ENCODE peak calls at places on chromosomes 1 and 21, in seven cellular contexts. One of them, this sample, is unnamed.

GRCh38 chr1:42680921-42681683 is 1.1 kb upstream of the YBX1 start:
- DNase-seq in A549: no peak
- DNase-seq in neural progenitor cell: peak
- DNase-seq in AG09309: no peak
- DNase-seq in GM13977: no peak
- DNase-seq in ovary: no peak
- DNase-seq in neural crest cell: no peak
- DNase-seq in this sample: no peak

GRCh38 chr21:29299046-29299905 is 554 bp downstream of the BACH1 start:
- DNase-seq in A549: peak
- DNase-seq in neural progenitor cell: peak
- DNase-seq in AG09309: no peak
- DNase-seq in GM13977: peak
- DNase-seq in ovary: peak
- DNase-seq in neural crest cell: peak
- DNase-seq in this sample: peak

GRCh38 chr1:12666141-12666735 is 22.4 kb downstream of the AADACL4 start:
- DNase-seq in A549: no peak
- DNase-seq in neural progenitor cell: no peak
- DNase-seq in AG09309: no peak
- DNase-seq in GM13977: no peak
- DNase-seq in ovary: no peak
- DNase-seq in neural crest cell: no peak
- DNase-seq in this sample: peak

GRCh38 chr1:226308166-226308722 is 720 bp downstream of the LIN9 start:
- DNase-seq in A549: peak
- DNase-seq in neural progenitor cell: peak
- DNase-seq in AG09309: no peak
- DNase-seq in GM13977: no peak
- DNase-seq in ovary: peak
- DNase-seq in neural crest cell: peak
- DNase-seq in this sample: peak

GRCh38 chr1:228076796-228077430 is 5.6 kb upstream of the ARF1 start:
- DNase-seq in A549: no peak
- DNase-seq in neural progenitor cell: no peak
- DNase-seq in AG09309: no peak
- DNase-seq in GM13977: no peak
- DNase-seq in ovary: peak
- DNase-seq in neural crest cell: no peak
- DNase-seq in this sample: no peak

GRCh38 chr1:10686404-10687040 is 109.9 kb downstream of the CASZ1 start:
- DNase-seq in A549: no peak
- DNase-seq in neural progenitor cell: no peak
- DNase-seq in AG09309: no peak
- DNase-seq in GM13977: no peak
- DNase-seq in ovary: no peak
- DNase-seq in neural crest cell: no peak
- DNase-seq in this sample: peak

GRCh38 chr1:184329962-184330868 is 56.6 kb upstream of the C1orf21 start:
- DNase-seq in A549: no peak
- DNase-seq in neural progenitor cell: no peak
- DNase-seq in AG09309: no peak
- DNase-seq in GM13977: no peak
- DNase-seq in ovary: no peak
- DNase-seq in neural crest cell: no peak
- DNase-seq in this sample: no peak

GRCh38 chr1:236844499-236845271 is 49.6 kb downstream of the MTR start:
- DNase-seq in A549: no peak
- DNase-seq in neural progenitor cell: no peak
- DNase-seq in AG09309: peak
- DNase-seq in GM13977: no peak
- DNase-seq in ovary: no peak
- DNase-seq in neural crest cell: no peak
- DNase-seq in this sample: no peak

GRCh38 chr21:46390603-46391545 is 66.9 kb downstream of the PCNT start:
- DNase-seq in A549: no peak
- DNase-seq in neural progenitor cell: no peak
- DNase-seq in AG09309: no peak
- DNase-seq in GM13977: no peak
- DNase-seq in ovary: peak
- DNase-seq in neural crest cell: no peak
- DNase-seq in this sample: peak

GRCh38 chr1:156623946-156624813 is 5.0 kb downstream of the HAPLN2 start:
- DNase-seq in A549: peak
- DNase-seq in neural progenitor cell: peak
- DNase-seq in AG09309: no peak
- DNase-seq in GM13977: peak
- DNase-seq in ovary: no peak
- DNase-seq in neural crest cell: peak
- DNase-seq in this sample: peak

GRCh38 chr1:184524248-184524647 is 137.4 kb downstream of the C1orf21 start:
- DNase-seq in A549: no peak
- DNase-seq in neural progenitor cell: no peak
- DNase-seq in AG09309: no peak
- DNase-seq in GM13977: no peak
- DNase-seq in ovary: no peak
- DNase-seq in neural crest cell: no peak
- DNase-seq in this sample: no peak

GRCh38 chr1:178345821-178346220 is 150.9 kb downstream of the CLEC20A start:
- DNase-seq in A549: no peak
- DNase-seq in neural progenitor cell: no peak
- DNase-seq in AG09309: no peak
- DNase-seq in GM13977: no peak
- DNase-seq in ovary: no peak
- DNase-seq in neural crest cell: no peak
- DNase-seq in this sample: no peak

GRCh38 chr1:242225770-242226573 is 227.1 kb upstream of the MAP1LC3C start:
- DNase-seq in A549: peak
- DNase-seq in neural progenitor cell: no peak
- DNase-seq in AG09309: no peak
- DNase-seq in GM13977: no peak
- DNase-seq in ovary: no peak
- DNase-seq in neural crest cell: no peak
- DNase-seq in this sample: no peak

GRCh38 chr1:111725192-111725591 is 14.0 kb downstream of the INKA2 start:
- DNase-seq in A549: no peak
- DNase-seq in neural progenitor cell: peak
- DNase-seq in AG09309: no peak
- DNase-seq in GM13977: no peak
- DNase-seq in ovary: no peak
- DNase-seq in neural crest cell: no peak
- DNase-seq in this sample: no peak

GRCh38 chr21:43699933-43700599 is 18.9 kb upstream of the PDXK start:
- DNase-seq in A549: no peak
- DNase-seq in neural progenitor cell: peak
- DNase-seq in AG09309: no peak
- DNase-seq in GM13977: no peak
- DNase-seq in ovary: no peak
- DNase-seq in neural crest cell: no peak
- DNase-seq in this sample: peak

GRCh38 chr1:232968965-232969364 is 18.6 kb downstream of the NTPCR start:
- DNase-seq in A549: no peak
- DNase-seq in neural progenitor cell: no peak
- DNase-seq in AG09309: no peak
- DNase-seq in GM13977: no peak
- DNase-seq in ovary: no peak
- DNase-seq in neural crest cell: no peak
- DNase-seq in this sample: no peak

GRCh38 chr1:74468982-74469603 is 43.3 kb downstream of the LRRC53 start:
- DNase-seq in A549: peak
- DNase-seq in neural progenitor cell: peak
- DNase-seq in AG09309: peak
- DNase-seq in GM13977: peak
- DNase-seq in ovary: no peak
- DNase-seq in neural crest cell: no peak
- DNase-seq in this sample: no peak

GRCh38 chr1:64537942-64538341 is 68.0 kb downstream of the CACHD1 start:
- DNase-seq in A549: no peak
- DNase-seq in neural progenitor cell: no peak
- DNase-seq in AG09309: no peak
- DNase-seq in GM13977: no peak
- DNase-seq in ovary: no peak
- DNase-seq in neural crest cell: no peak
- DNase-seq in this sample: no peak

GRCh38 chr1:55716151-55716550 is 501.0 kb upstream of the USP24 start:
- DNase-seq in A549: no peak
- DNase-seq in neural progenitor cell: no peak
- DNase-seq in AG09309: no peak
- DNase-seq in GM13977: no peak
- DNase-seq in ovary: no peak
- DNase-seq in neural crest cell: no peak
- DNase-seq in this sample: no peak

GRCh38 chr1:192805832-192806323 is 3.0 kb upstream of the RGS2 start:
- DNase-seq in A549: peak
- DNase-seq in neural progenitor cell: peak
- DNase-seq in AG09309: peak
- DNase-seq in GM13977: peak
- DNase-seq in ovary: no peak
- DNase-seq in neural crest cell: no peak
- DNase-seq in this sample: no peak

GRCh38 chr1:8858888-8859706 is 19.4 kb downstream of the ENO1 start:
- DNase-seq in A549: no peak
- DNase-seq in neural progenitor cell: peak
- DNase-seq in AG09309: no peak
- DNase-seq in GM13977: no peak
- DNase-seq in ovary: no peak
- DNase-seq in neural crest cell: peak
- DNase-seq in this sample: no peak

GRCh38 chr21:36788116-36788515 is 89.2 kb downstream of the SIM2 start:
- DNase-seq in A549: peak
- DNase-seq in neural progenitor cell: no peak
- DNase-seq in AG09309: no peak
- DNase-seq in GM13977: no peak
- DNase-seq in ovary: no peak
- DNase-seq in neural crest cell: no peak
- DNase-seq in this sample: peak

GRCh38 chr1:82091729-82092128 is 291.0 kb downstream of the ADGRL2 start:
- DNase-seq in A549: no peak
- DNase-seq in neural progenitor cell: no peak
- DNase-seq in AG09309: no peak
- DNase-seq in GM13977: no peak
- DNase-seq in ovary: no peak
- DNase-seq in neural crest cell: no peak
- DNase-seq in this sample: no peak
- TF ChIP-seq CTCF in A549: no peak
- TF ChIP-seq CTCF in neural progenitor cell: peak
- TF ChIP-seq CTCF in AG09309: no peak
- TF ChIP-seq CTCF in GM13977: no peak
- TF ChIP-seq CTCF in ovary: no peak
- TF ChIP-seq CTCF in neural crest cell: no peak
- TF ChIP-seq CTCF in this sample: no peak

DNA sequence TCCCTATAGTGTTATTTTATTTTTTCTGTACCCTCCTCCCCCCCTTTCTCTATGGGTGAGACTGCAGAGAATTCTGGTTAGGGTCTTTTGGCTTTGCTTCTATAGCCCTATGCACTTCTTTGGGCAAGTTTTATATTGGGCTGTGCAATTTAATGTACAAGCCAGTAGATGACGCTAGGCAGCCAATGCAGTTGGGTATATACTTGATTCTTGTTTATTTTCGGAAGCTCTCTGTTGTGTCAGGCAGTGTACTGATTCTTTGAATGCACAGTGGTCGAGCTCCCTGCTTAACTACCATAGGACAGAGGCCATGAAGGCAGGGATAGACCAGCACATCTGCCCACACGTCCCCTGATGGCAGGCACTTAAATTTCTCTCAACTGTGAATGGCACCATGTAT is 34.1 kb upstream of the GPR52 start:
- DNase-seq in A549: no peak
- DNase-seq in neural progenitor cell: peak
- DNase-seq in AG09309: no peak
- DNase-seq in GM13977: no peak
- DNase-seq in ovary: no peak
- DNase-seq in neural crest cell: no peak
- DNase-seq in this sample: no peak
- TF ChIP-seq CTCF in A549: no peak
- TF ChIP-seq CTCF in neural progenitor cell: peak
- TF ChIP-seq CTCF in AG09309: peak
- TF ChIP-seq CTCF in GM13977: peak
- TF ChIP-seq CTCF in ovary: no peak
- TF ChIP-seq CTCF in neural crest cell: peak
- TF ChIP-seq CTCF in this sample: peak

DNA sequence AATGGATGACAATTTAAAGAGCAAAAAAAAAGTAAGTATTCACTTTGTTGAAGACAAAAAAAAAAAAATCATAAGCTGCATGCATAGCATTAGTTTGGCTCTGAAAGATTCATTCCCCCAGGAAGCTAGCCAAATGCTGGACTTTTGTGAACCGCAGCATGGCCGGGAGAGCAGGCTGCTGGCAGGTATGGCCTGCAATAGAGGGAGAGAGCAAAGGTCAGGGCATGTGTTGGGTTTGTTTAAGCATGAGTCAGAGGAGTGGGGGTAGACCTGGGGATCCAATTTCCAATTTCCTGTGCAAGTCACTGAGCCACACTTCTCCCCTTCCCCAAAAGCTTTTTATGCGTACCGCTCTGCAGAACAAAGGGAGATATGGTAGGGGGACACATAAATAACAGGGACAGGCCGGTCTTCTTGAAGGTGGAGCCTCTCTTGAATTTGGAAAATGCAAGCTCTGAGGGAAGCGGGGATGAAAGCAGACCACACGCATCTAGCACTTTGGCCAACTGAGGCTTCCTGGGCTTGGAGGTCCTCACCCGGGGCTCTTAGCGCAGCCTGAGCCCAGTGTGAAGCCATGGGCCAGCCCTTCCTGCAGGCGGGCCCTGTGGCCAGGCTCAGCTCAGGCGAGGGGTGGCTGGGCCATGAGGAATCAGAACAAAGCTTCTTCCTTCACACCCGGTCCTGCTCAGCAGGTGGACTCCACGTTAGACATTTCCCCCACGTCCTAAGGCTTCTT is 171.1 kb downstream of the TOMM20 start:
- DNase-seq in A549: peak
- DNase-seq in neural progenitor cell: peak
- DNase-seq in AG09309: no peak
- DNase-seq in GM13977: no peak
- DNase-seq in ovary: peak
- DNase-seq in neural crest cell: no peak
- DNase-seq in this sample: no peak
- TF ChIP-seq CTCF in A549: no peak
- TF ChIP-seq CTCF in neural progenitor cell: no peak
- TF ChIP-seq CTCF in AG09309: no peak
- TF ChIP-seq CTCF in GM13977: no peak
- TF ChIP-seq CTCF in ovary: no peak
- TF ChIP-seq CTCF in neural crest cell: no peak
- TF ChIP-seq CTCF in this sample: no peak

GRCh38 chr1:207963429-207964194 is 52.7 kb upstream of the CD34 start:
- DNase-seq in A549: peak
- DNase-seq in neural progenitor cell: peak
- DNase-seq in AG09309: peak
- DNase-seq in GM13977: peak
- DNase-seq in ovary: peak
- DNase-seq in neural crest cell: peak
- DNase-seq in this sample: peak
- TF ChIP-seq CTCF in A549: peak
- TF ChIP-seq CTCF in neural progenitor cell: peak
- TF ChIP-seq CTCF in AG09309: peak
- TF ChIP-seq CTCF in GM13977: peak
- TF ChIP-seq CTCF in ovary: peak
- TF ChIP-seq CTCF in neural crest cell: peak
- TF ChIP-seq CTCF in this sample: peak

GRCh38 chr1:46599044-46599970 is 4.8 kb downstream of the MKNK1 start:
- DNase-seq in A549: no peak
- DNase-seq in neural progenitor cell: no peak
- DNase-seq in AG09309: no peak
- DNase-seq in GM13977: no peak
- DNase-seq in ovary: no peak
- DNase-seq in neural crest cell: no peak
- DNase-seq in this sample: no peak
- TF ChIP-seq CTCF in A549: no peak
- TF ChIP-seq CTCF in neural progenitor cell: no peak
- TF ChIP-seq CTCF in AG09309: no peak
- TF ChIP-seq CTCF in GM13977: no peak
- TF ChIP-seq CTCF in ovary: no peak
- TF ChIP-seq CTCF in neural crest cell: no peak
- TF ChIP-seq CTCF in this sample: no peak